ENCODE peak calls at places on chromosomes 16 and 17, in seven cellular contexts. Z is activated T-cell treated with anti-CD3 and anti-CD28 coated beads, Interleukin-2, amount 50 U/mL, for 4 hours; C is naive thymus-derived CD8-positive, alpha-beta T cell; N is retina; X is tibial artery; I is NCI-H2029 treated with DMSO at 0.1 percent for 48 hours; U is LoVo. R is an unnamed sample.

GRCh38 chr16:89159174-89159849 is 12.2 kb upstream of the CDH15 start:
- DNase-seq in I (no peak), X (no peak), N (no peak), Z (no peak), U (no peak), C (no peak), R (no peak)

GRCh38 chr17:62064029-62064790 is 868 bp downstream of the MED13 start:
- DNase-seq in U (peak), I (no peak), N (no peak), X (no peak), C (no peak), Z (no peak), R (no peak)

GRCh38 chr17:7794063-7794663 is 39.9 kb upstream of the KDM6B start:
- DNase-seq in U (no peak), N (peak), X (no peak), I (no peak), C (no peak), Z (no peak), R (no peak)

GRCh38 chr16:50771366-50771765 is 29.5 kb downstream of the CYLD start:
- DNase-seq in C (no peak), U (no peak), Z (no peak), N (no peak), X (no peak), I (no peak), R (no peak)

GRCh38 chr17:49249890-49250522 is 19.4 kb upstream of the PHOSPHO1 start:
- DNase-seq in Z (no peak), N (no peak), C (no peak), I (no peak), U (no peak), X (no peak), R (no peak)

GRCh38 chr16:2171601-2172178 is 16.1 kb downstream of the TRAF7 start:
- DNase-seq in C (no peak), X (no peak), I (no peak), Z (no peak), U (no peak), N (no peak), R (no peak)

GRCh38 chr17:68033636-68034451 is 1.7 kb upstream of the KPNA2 start:
- DNase-seq in I (no peak), U (peak), C (no peak), N (peak), X (no peak), Z (no peak), R (peak)

GRCh38 chr17:67863624-67864247 is 38.4 kb downstream of the BPTF start:
- DNase-seq in U (no peak), I (no peak), Z (no peak), C (no peak), X (no peak), N (no peak), R (no peak)

GRCh38 chr16:67676516-67676915 is 9.9 kb downstream of the C16orf86 start:
- DNase-seq in N (no peak), U (no peak), C (no peak), I (no peak), X (no peak), Z (no peak), R (no peak)

GRCh38 chr17:2107506-2107905 is 52.6 kb downstream of the HIC1 start:
- DNase-seq in U (no peak), Z (no peak), I (no peak), C (no peak), N (no peak), X (peak), R (no peak)

GRCh38 chr17:68089881-68090280 is 54.3 kb downstream of the KPNA2 start:
- DNase-seq in Z (no peak), N (no peak), U (peak), I (peak), C (no peak), X (peak), R (no peak)

GRCh38 chr17:69179227-69179952 is 37.7 kb upstream of the ABCA6 start:
- DNase-seq in I (no peak), C (no peak), U (no peak), Z (no peak), X (no peak), N (no peak), R (no peak)

GRCh38 chr16:57486858-57487834 is 853 bp upstream of the DOK4 start:
- DNase-seq in C (no peak), Z (no peak), I (no peak), U (no peak), X (no peak), N (no peak), R (no peak)

GRCh38 chr16:12095275-12096161 is 119.0 kb downstream of the SNX29 start:
- DNase-seq in C (peak), N (peak), Z (peak), U (peak), I (peak), X (peak), R (peak)

GRCh38 chr17:2123467-2124251 is 68.8 kb downstream of the HIC1 start:
- DNase-seq in N (no peak), I (no peak), Z (no peak), X (peak), U (no peak), C (no peak), R (peak)

GRCh38 chr16:23434380-23434779 is 18.6 kb downstream of the COG7 start:
- DNase-seq in I (peak), X (no peak), Z (no peak), C (no peak), N (peak), U (peak), R (peak)

GRCh38 chr17:6938637-6939036 is 57.2 kb upstream of the ALOX12 start:
- DNase-seq in Z (no peak), X (no peak), I (no peak), N (no peak), C (no peak), U (no peak), R (no peak)

GRCh38 chr17:60442271-60443201 is 20.2 kb downstream of the CHCT1 start:
- DNase-seq in I (no peak), N (no peak), C (no peak), X (no peak), Z (no peak), U (no peak), R (no peak)

GRCh38 chr17:14038206-14038605 is 31.1 kb upstream of the COX10 start:
- DNase-seq in I (no peak), U (no peak), X (no peak), N (no peak), Z (no peak), C (no peak), R (no peak)